ENCODE peak calls at places on chromosomes 3 and 15, in four cellular contexts. P is H1, N is SK-N-SH, W is stomach. A is an unnamed sample.

GRCh38 chr15:88396382-88396781 is 70.8 kb downstream of the MRPL46 start:
- DNase-seq in W (no peak), N (no peak), P (no peak), A (no peak)

GRCh38 chr3:103388214-103388613 is 953.4 kb downstream of the ZPLD1 start:
- DNase-seq in P (no peak), W (no peak), N (no peak), A (no peak)

GRCh38 chr3:152348436-152349177 is 79.9 kb downstream of the MBNL1 start:
- DNase-seq in W (no peak), P (no peak), N (no peak), A (no peak)

GRCh38 chr15:81484076-81484475 is 110.1 kb upstream of the TMC3 start:
- DNase-seq in W (no peak), N (no peak), P (no peak), A (no peak)

GRCh38 chr15:77497108-77497737 is 76.5 kb downstream of the HMG20A start:
- DNase-seq in N (peak; percentile 66), W (peak; percentile 41), P (no peak), A (peak; percentile 64)

GRCh38 chr3:119331661-119332060 is 37.5 kb downstream of the ARHGAP31 start:
- DNase-seq in N (no peak), W (no peak), P (no peak), A (no peak)

GRCh38 chr3:46422617-46423016 is 15.6 kb downstream of the CCRL2 start:
- DNase-seq in P (no peak), W (no peak), N (no peak), A (no peak)

GRCh38 chr3:159804726-159805410 is 183.8 kb upstream of the IL12A start:
- DNase-seq in N (peak; percentile 71), P (peak; percentile 49), W (peak; percentile 58), A (peak; percentile 41)

GRCh38 chr3:3619815-3620214 is 179.4 kb upstream of the LRRN1 start:
- DNase-seq in P (no peak), N (no peak), W (no peak), A (no peak)

GRCh38 chr15:87724330-87724729 is 532.2 kb downstream of the NTRK3 start:
- DNase-seq in W (no peak), P (no peak), N (no peak), A (no peak)

GRCh38 chr15:24756101-24756500 is 80.5 kb downstream of the NPAP1 start:
- DNase-seq in N (no peak), P (no peak), W (no peak), A (no peak)

GRCh38 chr15:24747376-24747775 is 71.8 kb downstream of the NPAP1 start:
- DNase-seq in N (no peak), W (no peak), P (no peak), A (no peak)

GRCh38 chr15:24748812-24749439 is 73.4 kb downstream of the NPAP1 start:
- DNase-seq in N (no peak), P (no peak), W (no peak), A (no peak)

GRCh38 chr15:24752354-24752753 is 76.8 kb downstream of the NPAP1 start:
- DNase-seq in P (no peak), N (no peak), W (no peak), A (no peak)
- H3K9me3 ChIP-seq in P (peaks cover 23% of the 10 kb centered on the region), N (no peaks in the 10 kb centered on the region), W (no peaks in the 10 kb centered on the region), A (no peaks in the 10 kb centered on the region)

GRCh38 chr3:187259171-187259570 is 32.4 kb downstream of the MASP1 start:
- DNase-seq in P (no peak), W (no peak), N (no peak), A (no peak)

GRCh38 chr3:187263270-187263669 is 28.3 kb downstream of the MASP1 start:
- DNase-seq in W (no peak), N (no peak), P (no peak), A (no peak)

GRCh38 chr3:187262360-187262759 is 29.2 kb downstream of the MASP1 start:
- DNase-seq in W (no peak), N (no peak), P (no peak), A (no peak)

GRCh38 chr3:187264051-187264450 is 27.5 kb downstream of the MASP1 start:
- DNase-seq in N (no peak), P (no peak), W (no peak), A (no peak)

DNA sequence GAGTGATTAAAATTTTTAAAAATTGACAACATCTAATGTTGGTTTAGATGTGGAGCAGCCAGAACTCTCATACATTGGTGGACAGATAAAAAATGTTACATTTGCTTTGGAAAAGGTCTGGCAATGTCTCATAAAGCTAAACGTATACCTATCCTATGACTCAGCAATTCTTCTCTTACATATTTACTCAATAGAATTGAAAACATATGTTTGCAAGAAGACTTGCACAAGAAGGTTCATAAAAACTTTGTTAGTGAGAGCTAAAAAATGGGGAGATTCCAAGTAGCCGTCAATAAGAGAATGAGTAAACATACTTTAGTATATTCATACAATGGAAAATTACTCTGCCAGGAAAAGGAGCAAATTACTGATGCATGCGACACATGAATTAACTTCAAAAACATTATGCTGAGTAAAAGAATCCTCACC is 30.0 kb downstream of the MASP1 start:
- DNase-seq in N (no peak), W (no peak), P (no peak), A (no peak)
- H3K4me1 ChIP-seq in N (no peaks in the 10 kb centered on the region), W (peaks cover 24% of the 10 kb centered on the region), P (no peaks in the 10 kb centered on the region), A (peaks cover 11% of the 10 kb centered on the region)

DNA sequence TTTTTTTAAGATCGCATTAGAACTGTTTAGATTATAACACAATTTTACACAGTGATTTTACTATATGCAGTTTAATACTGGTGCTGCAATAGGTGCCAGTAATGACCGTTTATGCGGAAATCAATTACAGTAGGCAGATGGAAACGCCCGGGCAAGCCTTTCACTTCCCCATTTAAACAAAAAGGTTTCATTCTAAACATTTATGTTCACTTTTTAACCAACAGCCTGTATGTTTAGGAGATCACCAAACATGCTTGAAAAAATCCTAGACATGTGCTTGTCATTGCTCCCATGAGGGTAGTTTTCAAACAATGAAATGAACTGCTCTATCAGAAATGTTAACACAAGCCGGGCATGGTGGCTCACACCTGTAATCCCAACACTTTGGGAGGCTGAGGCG is 2.7 kb downstream of the BNIP2 start:
- DNase-seq in W (no peak), N (no peak), P (no peak), A (no peak)
- TF ChIP-seq EP300 in W (no peak), N (no peak), P (no peak), A (no peak)

GRCh38 chr15:25236861-25237155 is 202.0 kb downstream of the UBE3A start:
- DNase-seq in P (no peak), N (no peak), W (no peak), A (no peak)
- H3K9me3 ChIP-seq in P (peaks cover 99% of the 10 kb centered on the region), N (no peaks in the 10 kb centered on the region), W (no peaks in the 10 kb centered on the region), A (no peaks in the 10 kb centered on the region)

GRCh38 chr15:69036856-69037255 is 22.4 kb downstream of the NOX5 start:
- DNase-seq in P (no peak), N (no peak), W (no peak), A (no peak)

GRCh38 chr15:69037977-69038376 is 23.5 kb downstream of the NOX5 start:
- DNase-seq in P (no peak), N (no peak), W (no peak), A (no peak)

GRCh38 chr15:69039516-69040225 is 25.2 kb downstream of the NOX5 start:
- DNase-seq in W (no peak), N (no peak), P (no peak), A (no peak)

GRCh38 chr15:69037482-69037881 is 23.0 kb downstream of the NOX5 start:
- DNase-seq in P (no peak), N (no peak), W (no peak), A (no peak)

DNA sequence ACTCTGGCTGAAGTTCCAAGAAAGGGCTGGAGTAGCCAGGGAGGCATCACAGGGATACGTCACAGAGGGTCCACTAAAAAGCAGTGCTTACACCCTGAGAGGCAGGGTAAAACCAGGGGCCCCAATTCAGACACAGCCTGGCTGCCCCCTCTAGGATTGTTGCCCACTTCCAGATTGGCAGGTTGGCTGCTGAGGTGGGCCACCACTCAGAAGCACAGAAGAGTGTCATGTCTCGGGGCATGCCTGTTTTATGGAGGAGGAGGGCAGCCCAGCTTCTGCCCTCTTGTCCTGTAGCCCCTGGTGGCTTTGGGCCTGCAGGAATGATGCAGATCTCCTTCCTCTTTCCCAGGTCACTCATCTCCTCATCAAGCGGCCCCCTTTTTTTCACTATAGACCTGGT is 24.0 kb downstream of the NOX5 start:
- DNase-seq in P (no peak), N (no peak), W (no peak), A (no peak)
- H3K4me1 ChIP-seq in P (no peaks in the 10 kb centered on the region), N (no peaks in the 10 kb centered on the region), W (no peaks in the 10 kb centered on the region), A (no peaks in the 10 kb centered on the region)